ENCODE peak calls at places on chromosomes 7 and 10, in six cellular contexts. Q, Y, A, I, N and M are unnamed samples.

GRCh38 chr10:75035975-75036708 is 75.3 kb upstream of the SAMD8 start:
- DNase-seq in Q (no peak), I (peak), Y (peak), A (no peak), N (no peak), M (no peak)

GRCh38 chr7:151448261-151449252 is 8.6 kb upstream of the CRYGN start:
- DNase-seq in Q (peak), N (peak), A (no peak), Y (peak), I (no peak), M (peak)

GRCh38 chr7:107659666-107660065 is 962 bp upstream of the SLC26A4 start:
- DNase-seq in Y (no peak), I (peak), A (peak), N (no peak), Q (no peak), M (no peak)

GRCh38 chr7:108455833-108456677 is at the start of gene NRCAM:
- DNase-seq in Y (peak), Q (peak), N (no peak), A (no peak), I (no peak), M (peak)

GRCh38 chr10:36629476-36629875 is 495.9 kb upstream of the ANKRD30A start:
- DNase-seq in A (no peak), Y (no peak), I (no peak), Q (no peak), N (no peak), M (no peak)

GRCh38 chr7:142053988-142054387 is 57.5 kb upstream of the MGAM2 start:
- DNase-seq in I (no peak), A (no peak), Y (no peak), Q (no peak), N (no peak), M (no peak)

GRCh38 chr7:2353650-2354172 is 916 bp upstream of the EIF3B start:
- DNase-seq in Q (peak), N (peak), I (no peak), A (no peak), Y (peak), M (peak)

GRCh38 chr10:19946791-19947190 is 130.6 kb downstream of the PLXDC2 start:
- DNase-seq in I (no peak), Q (no peak), N (no peak), Y (no peak), A (no peak), M (no peak)

GRCh38 chr7:101688183-101688831 is 59.2 kb upstream of the MYL10 start:
- DNase-seq in A (no peak), Q (peak), Y (peak), I (peak), N (peak), M (peak)

GRCh38 chr7:157465597-157466348 is 129.0 kb downstream of the DNAJB6 start:
- DNase-seq in I (no peak), N (no peak), Q (no peak), A (no peak), Y (no peak), M (no peak)

GRCh38 chr10:70715853-70716795 is 43.8 kb downstream of the ADAMTS14 start:
- DNase-seq in A (peak), Y (no peak), N (no peak), I (peak), Q (no peak), M (peak)

GRCh38 chr7:620052-620451 is 100.4 kb upstream of the PDGFA start:
- DNase-seq in I (peak), N (no peak), Q (no peak), Y (no peak), A (peak), M (no peak)

GRCh38 chr7:81111781-81112540 is 193.1 kb upstream of the SEMA3C start:
- DNase-seq in I (peak), N (no peak), Q (no peak), Y (no peak), A (no peak), M (no peak)

GRCh38 chr7:98209166-98209920 is 1.9 kb upstream of the BHLHA15 start:
- DNase-seq in Y (no peak), N (no peak), I (no peak), A (no peak), Q (no peak), M (no peak)

GRCh38 chr10:74641659-74642058 is 184.7 kb upstream of the KAT6B start:
- DNase-seq in N (no peak), A (no peak), Y (no peak), I (no peak), Q (no peak), M (no peak)

GRCh38 chr10:132145002-132145401 is 41.7 kb upstream of the DPYSL4 start:
- DNase-seq in N (no peak), I (no peak), A (no peak), Y (no peak), Q (no peak), M (no peak)

GRCh38 chr10:33001908-33002492 is 44.0 kb upstream of the ITGB1 start:
- DNase-seq in N (no peak), I (no peak), Y (no peak), A (no peak), Q (no peak), M (no peak)

GRCh38 chr7:64945776-64946175 is 42.7 kb downstream of the ZNF273 start:
- DNase-seq in A (no peak), Q (no peak), N (no peak), Y (no peak), I (no peak), M (no peak)

GRCh38 chr10:92573091-92573797 is 649 bp downstream of the IDE start:
- DNase-seq in Y (no peak), Q (peak), A (no peak), N (peak), I (peak), M (no peak)

GRCh38 chr10:59865101-59865500 is 41.3 kb downstream of the CCDC6 start:
- DNase-seq in Q (peak), A (no peak), I (peak), Y (no peak), N (no peak), M (peak)

GRCh38 chr10:112875474-112876267 is 74.4 kb upstream of the TCF7L2 start:
- DNase-seq in Y (no peak), A (peak), Q (no peak), I (peak), N (no peak), M (no peak)

GRCh38 chr10:3106908-3107425 is 39.6 kb downstream of the PFKP start:
- DNase-seq in Y (no peak), I (no peak), Q (no peak), A (no peak), N (no peak), M (no peak)

GRCh38 chr7:2266911-2267310 is 24.9 kb downstream of the NUDT1 start:
- DNase-seq in A (no peak), N (no peak), Q (no peak), I (no peak), Y (no peak), M (peak)

GRCh38 chr10:86447422-86447821 is 74.2 kb downstream of the WAPL start:
- DNase-seq in I (no peak), Q (no peak), Y (no peak), A (no peak), N (no peak), M (no peak)

GRCh38 chr10:90561666-90562065 is 296.2 kb downstream of the HTR7 start:
- DNase-seq in Q (no peak), I (no peak), Y (no peak), A (no peak), N (no peak), M (no peak)

GRCh38 chr10:5343561-5343960 is 21.2 kb upstream of the UCN3 start:
- DNase-seq in Y (no peak), I (peak), Q (no peak), N (no peak), A (no peak), M (no peak)

GRCh38 chr7:4302203-4302905 is 379.7 kb upstream of the FOXK1 start:
- DNase-seq in N (no peak), Y (no peak), I (no peak), A (no peak), Q (no peak), M (no peak)